ENCODE peak calls at places on chromosomes 13 and 19, in four cellular contexts. R is gastrocnemius medialis; M is effector memory CD4-positive, alpha-beta T cell; I is WERI-Rb-1. B is an unnamed sample.

GRCh38 chr19:2150794-2151338 is 500 bp downstream of the AP3D1 start:
- DNase-seq in R (no peak), M (no peak), I (peak), B (no peak)

GRCh38 chr19:46654621-46655152 is 6.3 kb downstream of the DACT3 start:
- DNase-seq in R (no peak), M (no peak), I (no peak), B (no peak)

GRCh38 chr13:23656637-23657036 is 86.4 kb downstream of the TNFRSF19 start:
- DNase-seq in M (no peak), I (no peak), R (no peak), B (no peak)

GRCh38 chr19:28715157-28715556 is 497.8 kb downstream of the UQCRFS1 start:
- DNase-seq in R (no peak), M (no peak), I (no peak), B (no peak)

GRCh38 chr19:16383584-16384161 is 59.0 kb downstream of the KLF2 start:
- DNase-seq in M (no peak), I (no peak), R (no peak), B (no peak)

GRCh38 chr13:57326532-57326931 is 159.5 kb downstream of the PRR20E start:
- DNase-seq in I (no peak), M (no peak), R (no peak), B (no peak)

GRCh38 chr19:13938361-13939027 is at the start of gene PODNL1:
- DNase-seq in I (no peak), M (no peak), R (no peak), B (no peak)

GRCh38 chr19:1748115-1748702 is 5.1 kb upstream of the ONECUT3 start:
- DNase-seq in R (no peak), I (no peak), M (no peak), B (peak)

GRCh38 chr13:39144941-39145533 is 106.8 kb downstream of the NHLRC3 start:
- DNase-seq in M (no peak), I (peak), R (peak), B (no peak)

GRCh38 chr19:49809155-49809986 is 3.7 kb downstream of the FUZ start:
- DNase-seq in R (peak), I (peak), M (peak), B (no peak)

GRCh38 chr19:55493052-55493649 is 4.9 kb downstream of the SSC5D start:
- DNase-seq in M (no peak), R (no peak), I (no peak), B (no peak)

GRCh38 chr19:40422428-40423226 is 3.2 kb downstream of the SERTAD1 start:
- DNase-seq in R (no peak), I (no peak), M (no peak), B (no peak)

GRCh38 chr19:40421468-40421778 is 4.4 kb downstream of the SERTAD1 start:
- DNase-seq in I (no peak), M (no peak), R (no peak), B (no peak)

GRCh38 chr19:40423938-40424337 is 1.9 kb downstream of the SERTAD1 start:
- DNase-seq in I (no peak), R (no peak), M (no peak), B (no peak)

GRCh38 chr19:40424637-40425449 is 949 bp downstream of the SERTAD1 start:
- DNase-seq in M (no peak), I (no peak), R (peak), B (no peak)

DNA sequence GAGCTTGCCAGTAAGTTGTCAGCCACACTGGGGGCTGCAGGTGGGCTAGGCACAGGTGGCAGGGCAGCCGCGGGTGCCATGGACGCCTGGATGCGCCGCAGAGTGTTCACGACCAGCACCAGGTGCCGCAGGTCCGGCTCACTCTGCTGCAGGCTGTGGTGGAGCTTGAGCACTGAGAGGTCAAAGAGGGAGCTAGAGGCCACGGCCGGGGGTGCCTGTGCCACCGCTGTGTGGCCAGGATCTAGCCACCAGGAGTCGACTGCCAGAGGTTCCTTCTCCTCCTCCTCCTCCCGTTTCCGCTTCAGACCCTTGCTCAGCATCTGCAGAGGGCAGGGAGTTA is 2.6 kb downstream of the SERTAD1 start:
- DNase-seq in R (no peak), I (no peak), M (no peak), B (no peak)
- H3K4me3 ChIP-seq in R (no peak), I (no peak), M (no peak), B (no peak)

DNA sequence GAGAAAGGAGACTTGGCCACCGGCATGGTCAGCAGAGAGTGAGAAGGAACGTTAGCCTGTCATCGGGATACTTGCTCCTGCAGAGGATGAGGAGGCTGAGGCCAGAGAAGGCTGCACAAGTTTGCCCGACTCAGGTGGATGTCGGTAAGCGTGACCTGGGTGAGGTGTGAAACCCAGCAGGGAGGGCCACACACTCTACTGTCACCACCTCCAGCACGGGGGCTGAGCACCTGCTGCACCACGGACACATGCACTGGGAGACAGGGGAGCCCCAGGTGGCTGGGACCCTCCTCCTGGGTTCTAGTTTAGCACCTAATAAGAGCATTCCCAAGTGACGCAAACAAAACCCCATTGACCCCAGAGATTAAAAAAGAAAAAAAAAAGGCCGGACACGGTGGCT is 17.3 kb downstream of the MLLT1 start:
- DNase-seq in M (no peak), R (no peak), I (no peak), B (no peak)
- H3K4me3 ChIP-seq in M (no peak), R (no peak), I (no peak), B (no peak)

DNA sequence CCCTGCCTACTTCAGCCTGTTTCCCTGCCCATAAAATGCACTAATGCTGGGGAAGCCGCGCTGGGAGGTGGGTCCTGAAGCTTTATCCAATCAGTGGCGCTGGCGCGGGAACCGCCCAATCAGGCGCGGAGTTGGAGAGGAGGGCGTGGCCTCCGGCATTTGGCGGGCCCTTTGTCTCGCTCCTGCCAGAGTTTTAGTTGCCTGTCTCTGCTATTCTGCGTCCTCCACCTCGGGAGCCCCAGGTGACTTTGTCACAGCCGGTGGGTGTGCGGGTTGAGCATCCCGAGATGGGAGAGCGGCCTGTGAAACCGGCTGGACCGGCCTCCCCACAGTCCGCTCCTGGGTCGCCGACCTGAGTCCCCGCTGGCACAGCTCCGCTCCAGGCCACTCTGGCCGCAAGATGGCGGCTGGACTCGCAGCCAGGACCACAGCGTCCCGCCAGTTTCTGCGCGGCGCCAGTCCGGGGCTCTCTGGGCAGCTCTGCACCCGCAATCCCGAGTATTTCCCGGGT is 30.7 kb upstream of the ZNF429 start:
- DNase-seq in M (peak), I (no peak), R (no peak), B (no peak)
- H3K4me3 ChIP-seq in M (peak), I (no peak), R (peak), B (peak)

GRCh38 chr19:19167612-19168011 is 2.5 kb downstream of the MEF2B start:
- DNase-seq in I (no peak), R (no peak), M (no peak), B (no peak)

GRCh38 chr19:19169236-19170052 is 619 bp downstream of the MEF2B start:
- DNase-seq in R (no peak), M (no peak), I (no peak), B (no peak)

GRCh38 chr19:19171110-19171672 is 1.1 kb upstream of the MEF2B start:
- DNase-seq in M (no peak), R (no peak), I (no peak), B (no peak)

GRCh38 chr19:19171821-19172532 is 1.9 kb upstream of the MEF2B start:
- DNase-seq in I (no peak), M (no peak), R (peak), B (no peak)

DNA sequence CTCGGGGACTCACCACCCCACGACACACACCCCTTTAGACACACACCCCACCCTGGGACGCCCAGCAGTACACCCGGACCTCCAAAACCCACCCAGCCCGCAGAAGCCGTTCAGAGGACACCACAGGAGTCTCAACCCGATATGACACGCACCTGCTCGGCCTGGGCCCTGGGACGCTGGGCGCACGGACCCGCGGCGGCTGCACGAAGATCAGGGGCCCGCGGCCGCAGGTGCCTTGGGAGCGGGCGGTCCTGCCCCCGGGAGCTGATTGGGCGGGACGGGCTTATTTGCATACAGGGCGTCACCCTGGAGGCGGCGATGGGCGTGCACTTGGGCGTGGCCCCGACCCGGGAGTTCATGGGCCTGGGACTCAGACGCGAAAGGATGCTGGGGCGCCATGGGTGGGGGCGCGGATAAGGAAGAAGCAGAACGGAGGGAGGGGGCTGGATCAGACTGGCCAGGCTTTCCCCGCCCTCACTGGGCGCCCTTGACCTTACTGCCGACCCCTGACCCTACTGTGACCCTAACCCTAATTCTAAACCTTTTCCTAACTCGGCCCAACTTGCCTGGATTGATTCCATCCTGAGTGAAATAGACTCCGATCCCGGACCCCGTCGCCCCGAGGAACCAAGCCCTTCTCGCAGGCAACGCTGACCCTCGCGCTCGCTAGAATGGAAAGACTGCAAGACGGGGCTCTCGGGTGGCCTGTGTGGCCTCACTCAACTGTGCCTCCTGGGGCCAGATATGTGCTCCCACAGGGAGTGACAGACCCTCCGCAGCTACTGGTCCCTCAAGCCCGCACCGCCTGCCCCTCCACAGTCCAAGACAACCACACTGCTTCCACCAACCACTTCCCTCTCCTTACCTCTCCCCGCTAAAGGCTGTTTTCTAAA is at the start of gene MEF2B:
- DNase-seq in R (peak), I (peak), M (peak), B (no peak)
- H3K4me3 ChIP-seq in R (peak), I (peak), M (peak), B (no peak)

GRCh38 chr19:18461471-18461870 is 23.5 kb upstream of the ISYNA1 start:
- DNase-seq in I (no peak), M (no peak), R (no peak), B (no peak)
- H3K4me3 ChIP-seq in I (no peak), M (no peak), R (no peak), B (no peak)

DNA sequence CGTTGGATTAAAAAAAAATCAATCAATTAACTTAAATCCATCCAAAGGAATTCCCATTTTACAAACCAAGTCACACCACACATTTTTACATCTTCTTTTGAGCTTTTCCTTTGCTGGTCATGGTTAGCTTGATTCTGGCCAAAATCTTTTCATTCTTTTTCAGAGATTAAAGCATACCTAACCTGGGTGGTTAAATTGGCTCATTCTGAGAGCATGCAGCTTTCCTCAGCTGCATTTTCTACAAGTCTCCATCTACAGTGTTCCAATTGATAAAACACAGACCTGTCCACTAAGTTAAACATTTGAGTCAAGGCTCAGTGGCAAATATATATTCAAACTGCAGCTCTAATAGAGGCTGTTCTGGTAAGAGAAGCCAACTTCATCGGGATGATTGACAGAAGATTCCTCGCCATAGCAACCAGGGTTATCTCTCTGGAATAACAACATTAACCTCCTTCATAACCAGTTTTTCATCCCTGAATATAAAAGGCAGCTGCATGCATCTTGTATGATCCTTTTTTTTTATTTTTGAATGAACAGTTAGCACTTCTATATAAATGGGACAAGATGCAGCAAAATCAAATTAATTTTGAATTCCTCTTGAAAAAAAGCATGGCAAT is 106.2 kb downstream of the DNAJC15 start:
- DNase-seq in R (no peak), M (no peak), I (no peak), B (no peak)
- H3K4me3 ChIP-seq in R (no peak), M (no peak), I (no peak), B (no peak)

DNA sequence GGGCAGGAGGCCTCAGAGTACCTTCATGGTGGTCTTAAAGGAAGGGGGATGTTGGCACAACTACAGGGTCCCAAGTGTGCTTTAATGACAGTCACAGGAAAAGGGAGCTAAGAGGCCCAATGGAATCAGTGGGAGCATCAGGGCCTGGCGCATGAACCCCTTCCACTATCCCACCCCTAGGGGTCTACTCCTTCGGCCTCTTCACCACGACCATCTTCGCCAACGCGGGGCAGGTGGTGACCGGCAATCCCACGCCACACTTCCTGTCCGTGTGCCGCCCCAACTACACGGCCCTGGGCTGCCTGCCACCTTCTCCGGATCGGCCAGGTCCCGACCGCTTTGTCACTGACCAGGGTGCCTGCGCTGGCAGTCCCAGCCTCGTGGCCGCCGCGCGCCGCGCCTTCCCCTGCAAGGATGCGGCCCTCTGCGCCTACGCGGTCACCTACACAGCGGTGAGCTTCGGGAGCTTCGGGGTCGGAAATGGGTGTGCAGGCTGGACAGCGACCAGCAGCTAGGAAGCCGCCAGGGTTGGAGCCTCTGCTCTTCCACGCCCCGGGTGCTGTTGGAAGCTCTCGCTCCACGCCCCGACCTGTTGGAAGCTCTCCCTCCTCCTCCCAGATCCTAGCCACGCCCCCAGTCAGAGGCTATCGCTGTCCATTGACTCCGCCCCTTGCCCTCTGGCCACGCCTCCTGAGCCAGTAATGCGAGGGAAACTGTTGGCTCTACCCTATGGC is 6.0 kb downstream of the PLPPR2 start:
- DNase-seq in R (no peak), M (no peak), I (peak), B (no peak)
- H3K4me3 ChIP-seq in R (no peak), M (no peak), I (no peak), B (no peak)

B was measured in RWPE2.